ENCODE peak calls at places on chromosome 2, in five cellular contexts. P, S, B, N and W are unnamed samples.

GRCh38 chr2:46493241-46493970 is 14.0 kb downstream of the TMEM247 start:
- DNase-seq in P (peak; percentile 24), S (no peak), N (no peak), B (peak; percentile 60), W (no peak)

GRCh38 chr2:1849450-1849849 is 105.1 kb upstream of the PXDN start:
- DNase-seq in N (no peak), P (no peak), S (no peak), B (no peak), W (no peak)

GRCh38 chr2:95268208-95269035 is 5.8 kb upstream of the PROM2 start:
- DNase-seq in B (no peak), N (peak; percentile 27), P (no peak), S (peak; percentile 69), W (no peak)

GRCh38 chr2:124316133-124316532 is 291.0 kb downstream of the CNTNAP5 start:
- DNase-seq in S (no peak), P (no peak), B (no peak), N (no peak), W (no peak)

GRCh38 chr2:10668402-10669012 is 21.3 kb downstream of the NOL10 start:
- DNase-seq in S (no peak), B (peak; percentile 69), N (no peak), P (peak; percentile 18), W (no peak)

GRCh38 chr2:119684553-119684952 is 5.6 kb downstream of the TMEM177 start:
- DNase-seq in P (no peak), B (no peak), N (peak; percentile 4), S (peak; percentile 19), W (no peak)

GRCh38 chr2:227766361-227766883 is 20.7 kb downstream of the SCYGR8 start:
- DNase-seq in N (peak; percentile 66), B (peak; percentile 86), S (peak; percentile 84), P (peak; percentile 11), W (peak; percentile 52)

GRCh38 chr2:166057363-166058169 is 70.3 kb downstream of the SCN1A start:
- DNase-seq in B (peak; percentile 44), S (no peak), N (no peak), P (peak; percentile 24), W (no peak)

GRCh38 chr2:42756956-42757513 is 6.9 kb downstream of the OXER1 start:
- DNase-seq in P (no peak), N (no peak), S (no peak), B (no peak), W (no peak)

GRCh38 chr2:47246646-47247045 is 91.5 kb upstream of the STPG4 start:
- DNase-seq in S (no peak), N (no peak), P (no peak), B (no peak), W (no peak)

GRCh38 chr2:231191896-231192872 is 6.2 kb upstream of the ARMC9 start:
- DNase-seq in B (peak; percentile 27), S (peak; percentile 87), P (peak; percentile 61), N (peak; percentile 78), W (peak; percentile 58)

GRCh38 chr2:127661072-127661618 is 14.2 kb downstream of the LIMS2 start:
- DNase-seq in S (no peak), B (no peak), P (no peak), N (no peak), W (no peak)

GRCh38 chr2:163471947-163472346 is 263.9 kb downstream of the FIGN start:
- DNase-seq in P (no peak), B (peak; percentile 29), N (no peak), S (no peak), W (no peak)

GRCh38 chr2:234425923-234426603 is 70.8 kb downstream of the ARL4C start:
- DNase-seq in P (no peak), B (no peak), N (no peak), S (no peak), W (no peak)

GRCh38 chr2:191020742-191021381 is 6.9 kb upstream of the STAT1 start:
- DNase-seq in N (no peak), B (peak; percentile 93), S (no peak), P (peak; percentile 82), W (no peak)

GRCh38 chr2:198098918-198099317 is 294.5 kb downstream of the PLCL1 start:
- DNase-seq in B (peak; percentile 9), P (no peak), S (no peak), N (no peak), W (no peak)

GRCh38 chr2:162839419-162839818 is 852 bp upstream of the KCNH7 start:
- DNase-seq in N (no peak), S (no peak), B (no peak), P (no peak), W (peak; percentile 39)

GRCh38 chr2:157336137-157336721 is 10.6 kb upstream of the ERMN start:
- DNase-seq in S (no peak), N (no peak), P (no peak), B (peak; percentile 65), W (no peak)

GRCh38 chr2:136178941-136179601 is 61.1 kb upstream of the CXCR4 start:
- DNase-seq in S (no peak), P (no peak), N (no peak), B (no peak), W (no peak)

GRCh38 chr2:240840435-240841060 is 20.5 kb upstream of the KIF1A start:
- DNase-seq in N (no peak), S (no peak), B (peak; percentile 70), P (no peak), W (peak; percentile 67)

GRCh38 chr2:238125127-238125885 is 13.2 kb upstream of the KLHL30 start:
- DNase-seq in S (no peak), P (no peak), B (no peak), N (no peak), W (no peak)

GRCh38 chr2:30375915-30376314 is 71.1 kb upstream of the LCLAT1 start:
- DNase-seq in P (no peak), B (no peak), S (no peak), N (no peak), W (no peak)

GRCh38 chr2:85534875-85535274 is 4.1 kb upstream of the MAT2A start:
- DNase-seq in B (no peak), P (no peak), S (no peak), N (no peak), W (no peak)

GRCh38 chr2:46737577-46737976 is 178.0 kb downstream of the MCFD2 start:
- DNase-seq in N (no peak), B (peak; percentile 54), S (no peak), P (no peak), W (no peak)

GRCh38 chr2:67503066-67503795 is 106.1 kb downstream of the ETAA1 start:
- DNase-seq in N (no peak), B (peak; percentile 75), S (no peak), P (peak; percentile 70), W (no peak)

GRCh38 chr2:31937741-31938140 is 73.1 kb downstream of the MEMO1 start:
- DNase-seq in B (no peak), N (no peak), S (no peak), P (no peak), W (no peak)

GRCh38 chr2:180472133-180472532 is 465.0 kb upstream of the CWC22 start:
- DNase-seq in P (peak; percentile 39), S (no peak), N (no peak), B (no peak), W (no peak)

GRCh38 chr2:42706836-42707235 is 57.1 kb downstream of the OXER1 start:
- DNase-seq in S (no peak), N (no peak), B (no peak), P (no peak), W (no peak)

GRCh38 chr2:191688934-191689695 is 11.2 kb downstream of the NABP1 start:
- DNase-seq in S (no peak), B (peak; percentile 87), N (no peak), P (peak; percentile 80), W (no peak)

GRCh38 chr2:99198103-99198841 is 17.3 kb downstream of the MRPL30 start:
- DNase-seq in B (no peak), S (no peak), P (no peak), N (no peak), W (no peak)
- TF ChIP-seq CTCF in B (no peak), S (no peak), P (no peak), N (no peak), W (no peak)

GRCh38 chr2:101153077-101153707 is 2.0 kb upstream of the TBC1D8 start:
- DNase-seq in B (no peak), P (no peak), N (no peak), S (no peak), W (no peak)
- TF ChIP-seq CTCF in B (no peak), P (no peak), N (no peak), S (peak; percentile 8), W (no peak)

DNA sequence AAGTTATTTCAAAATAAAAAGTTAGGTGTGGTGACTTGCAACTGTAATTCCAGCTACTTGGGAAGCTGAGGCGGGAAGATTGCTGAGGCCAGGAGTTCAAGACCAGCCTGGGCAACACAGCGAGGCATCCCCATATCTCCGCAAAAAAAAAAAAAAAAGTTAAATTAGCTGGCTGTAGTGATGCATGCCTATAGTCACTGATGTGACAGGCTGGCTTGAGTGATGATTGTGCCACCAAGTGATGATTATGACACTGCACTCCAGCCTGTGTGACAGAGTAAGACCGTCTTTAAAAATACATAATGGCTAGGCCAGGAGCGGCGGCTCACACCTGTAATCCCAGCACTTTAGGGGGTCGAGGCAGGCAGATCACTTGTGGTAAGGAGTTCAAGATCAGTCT is 11.5 kb downstream of the SMPD4 start:
- DNase-seq in P (no peak), B (no peak), S (no peak), N (no peak), W (no peak)
- TF ChIP-seq CTCF in P (no peak), B (no peak), S (no peak), N (no peak), W (no peak)

DNA sequence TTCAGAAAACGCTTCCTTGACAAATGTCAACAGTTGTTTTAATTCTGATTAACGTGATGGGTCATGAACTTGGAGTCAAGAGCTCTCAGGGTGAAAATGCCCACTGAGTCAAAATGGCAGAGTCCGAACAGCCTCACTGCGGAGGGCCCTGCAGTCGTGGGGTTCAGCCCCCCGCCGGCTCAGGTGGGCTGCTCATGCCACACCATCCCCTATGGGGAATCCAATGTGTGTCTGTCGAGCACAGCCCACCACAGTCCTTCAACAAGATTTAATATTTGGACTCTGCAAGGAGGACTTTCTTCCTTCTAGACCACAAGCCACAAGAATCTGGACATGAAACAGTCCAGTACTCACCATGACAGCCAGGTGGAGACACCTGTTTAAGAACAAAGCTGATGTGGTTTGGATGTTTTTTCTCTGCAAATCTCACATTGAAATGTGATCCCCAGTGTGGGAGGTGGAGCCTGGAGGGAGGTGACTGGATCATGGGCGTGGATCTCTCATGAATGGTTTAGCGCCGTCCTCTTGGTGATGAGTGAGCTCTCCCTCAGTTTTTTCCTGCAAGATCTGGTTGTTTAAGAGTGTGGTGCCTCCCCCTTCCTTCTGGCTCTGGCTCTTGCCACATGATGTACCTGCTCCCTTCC is 201.0 kb downstream of the NDUFA10 start:
- DNase-seq in S (peak; percentile 45), B (peak; percentile 89), N (peak; percentile 12), P (no peak), W (peak; percentile 51)
- TF ChIP-seq CTCF in S (no peak), B (peak; percentile 54), N (no peak), P (no peak), W (no peak)